ENCODE peak calls at places on chromosomes 7 and 10, in ten cellular contexts. O is activated B cell treated with CpG ODN at 0.5 μM for 24 hours; D is CD4-positive, alpha-beta memory T cell; C is tibial nerve; I is NCI-H2081; M is SK-N-MC; B is GM19239; R is mucosa of descending colon; Y is right lobe of liver; Z is GM13976. W is an unnamed sample.

GRCh38 chr10:6815346-6815745 is 235.3 kb upstream of the PRKCQ start:
- DNase-seq in O (no peak), D (no peak), C (no peak), I (no peak), M (no peak), B (no peak), R (no peak), Y (no peak), Z (no peak), W (no peak)

GRCh38 chr7:51369746-51370145 is 53.1 kb upstream of the COBL start:
- DNase-seq in O (no peak), D (no peak), C (no peak), I (no peak), M (no peak), B (no peak), R (no peak), Y (no peak), Z (no peak), W (no peak)

GRCh38 chr7:50534690-50535290 is 30.4 kb downstream of the DDC start:
- DNase-seq in O (no peak), D (no peak), C (no peak), I (no peak), M (no peak), B (no peak), R (no peak), Y (no peak), Z (no peak), W (no peak)

GRCh38 chr10:86500846-86501245 is 20.7 kb downstream of the WAPL start:
- DNase-seq in O (no peak), D (no peak), C (no peak), I (no peak), M (no peak), B (no peak), R (no peak), Y (no peak), Z (no peak), W (no peak)

GRCh38 chr10:124550305-124551034 is 88.8 kb downstream of the LHPP start:
- DNase-seq in O (no peak), D (no peak), C (no peak), I (no peak), M (no peak), B (no peak), R (no peak), Y (no peak), Z (no peak), W (no peak)

GRCh38 chr7:148242271-148242801 is 348.2 kb upstream of the C7orf33 start:
- DNase-seq in O (no peak), D (no peak), C (no peak), I (peak), M (no peak), B (peak), R (no peak), Y (no peak), Z (peak), W (no peak)

GRCh38 chr7:83693281-83693680 is 44.3 kb upstream of the SEMA3E start:
- DNase-seq in O (no peak), D (no peak), C (no peak), I (no peak), M (no peak), B (no peak), R (no peak), Y (no peak), Z (no peak), W (no peak)

GRCh38 chr7:150398108-150398964 is 19.2 kb downstream of the ZNF775 start:
- DNase-seq in O (no peak), D (no peak), C (no peak), I (no peak), M (no peak), B (no peak), R (no peak), Y (no peak), Z (no peak), W (peak)

GRCh38 chr7:16528520-16528919 is 1.9 kb downstream of the LRRC72 start:
- DNase-seq in O (no peak), D (no peak), C (no peak), I (no peak), M (no peak), B (no peak), R (no peak), Y (no peak), Z (no peak), W (no peak)

GRCh38 chr10:126001579-126001978 is 105.2 kb downstream of the FANK1 start:
- DNase-seq in O (no peak), D (no peak), C (no peak), I (no peak), M (no peak), B (no peak), R (no peak), Y (no peak), Z (no peak), W (no peak)

W was measured in activated effector memory CD4-positive, alpha-beta T cell treated with anti-CD3 and anti-CD28 coated beads, Interleukin-2, amount 50 U/mL, for 16 hours.